ENCODE peak calls at places on chromosomes 4 and X, in nine cellular contexts. V is aorta, I is NCI-H1105 treated with DMSO at 0.1 percent for 48 hours, S is C1 segment of cervical spinal cord, U is uterus, F is progenitor cell of endocrine pancreas, L is GM23248, W is putamen, B is RKO. T is an unnamed sample.

GRCh38 chr4:170325599-170325998 is 235.8 kb upstream of the AADAT start:
- DNase-seq in I (no peak), U (no peak), S (no peak), F (no peak), L (no peak), B (no peak), V (no peak), W (no peak), T (no peak)

GRCh38 chr4:172850838-172851237 is 317.8 kb upstream of the GALNT7 start:
- DNase-seq in V (no peak), F (no peak), W (no peak), U (no peak), I (no peak), L (peak), S (no peak), B (peak), T (no peak)

GRCh38 chr4:84708406-84709135 is 125.6 kb downstream of the CDS1 start:
- DNase-seq in S (no peak), V (no peak), I (no peak), L (peak), B (no peak), W (no peak), F (no peak), U (no peak), T (no peak)

GRCh38 chr4:6855692-6856297 is 53.8 kb upstream of the TBC1D14 start:
- DNase-seq in I (peak), W (no peak), S (peak), U (no peak), B (no peak), F (no peak), L (peak), V (no peak), T (no peak)

GRCh38 chr4:32196950-32197688 is 1477.0 kb downstream of the PCDH7 start:
- DNase-seq in S (no peak), L (no peak), U (no peak), I (peak), V (no peak), F (no peak), W (no peak), B (no peak), T (no peak)

GRCh38 chr4:33948921-33949320 is 2295.4 kb downstream of the ARAP2 start:
- DNase-seq in L (no peak), I (no peak), W (no peak), B (no peak), V (no peak), U (no peak), S (no peak), F (no peak), T (no peak)

GRCh38 chr4:97432551-97432950 is 710.7 kb downstream of the STPG2 start:
- DNase-seq in B (no peak), V (no peak), I (no peak), F (no peak), L (no peak), U (no peak), S (no peak), W (no peak), T (no peak)

GRCh38 chr4:18075823-18076433 is 54.4 kb upstream of the LCORL start:
- DNase-seq in I (no peak), S (no peak), L (peak), U (no peak), W (no peak), B (peak), V (peak), F (no peak), T (no peak)

GRCh38 chr4:137768881-137769280 is 236.6 kb upstream of the PCDH18 start:
- DNase-seq in F (no peak), S (no peak), V (no peak), W (peak), U (no peak), B (no peak), I (no peak), L (no peak), T (no peak)

GRCh38 chrX:30615229-30615628 is 37.7 kb upstream of the TASL start:
- DNase-seq in V (no peak), S (no peak), U (no peak), W (no peak), F (no peak), B (peak), L (peak), I (no peak), T (no peak)

GRCh38 chrX:129091097-129091496 is 432.2 kb downstream of the SMARCA1 start:
- DNase-seq in U (no peak), W (no peak), V (no peak), F (no peak), B (no peak), S (no peak), I (peak), L (no peak), T (no peak)

GRCh38 chr4:5887361-5888221 is 5.3 kb downstream of the CRMP1 start:
- DNase-seq in L (no peak), S (no peak), B (no peak), U (no peak), V (no peak), I (no peak), F (no peak), W (no peak), T (peak)

T was measured in frontal cortex.